ENCODE peak calls at places on chromosomes 7 and 10, in eight cellular contexts. I, Q, T, J, R, S, G and Y are unnamed samples. For H3K36me3, the result is how much of the 10 kb centered on the place peaks cover.

GRCh38 chr10:118259288-118259906 is 82.7 kb downstream of the FAM204A start:
- DNase-seq in I (peak), Q (no peak), T (no peak), J (peak), R (no peak), S (peak), G (no peak), Y (no peak)

GRCh38 chr7:4882169-4882741 is 1.3 kb downstream of the RADIL start:
- DNase-seq in I (peak), Q (no peak), T (no peak), J (peak), R (peak), S (peak), G (peak), Y (no peak)

GRCh38 chr10:72425133-72425532 is 70.4 kb upstream of the DNAJB12 start:
- DNase-seq in I (no peak), Q (no peak), T (no peak), J (no peak), R (no peak), S (no peak), G (no peak), Y (no peak)

GRCh38 chr10:96339956-96340904 is 18.6 kb downstream of the OPALIN start:
- DNase-seq in I (peak), Q (peak), T (peak), J (peak), R (no peak), S (peak), G (no peak), Y (peak)

GRCh38 chr10:121069061-121069850 is 218.1 kb downstream of the WDR11 start:
- DNase-seq in I (no peak), Q (no peak), T (no peak), J (no peak), R (no peak), S (no peak), G (no peak), Y (peak)

GRCh38 chr7:105246195-105247078 is 142.3 kb downstream of the SRPK2 start:
- DNase-seq in I (no peak), Q (no peak), T (no peak), J (no peak), R (no peak), S (no peak), G (no peak), Y (no peak)

GRCh38 chr10:1401056-1401965 is 336.0 kb downstream of the ADARB2 start:
- DNase-seq in I (no peak), Q (no peak), T (no peak), J (peak), R (no peak), S (no peak), G (peak), Y (no peak)

GRCh38 chr7:1948887-1949680 is 279.0 kb downstream of the ELFN1 start:
- DNase-seq in I (no peak), Q (no peak), T (no peak), J (no peak), R (no peak), S (no peak), G (no peak), Y (no peak)

GRCh38 chr7:140719711-140720110 is 23.2 kb downstream of the NDUFB2 start:
- DNase-seq in I (peak), Q (no peak), T (no peak), J (no peak), R (no peak), S (peak), G (no peak), Y (no peak)

GRCh38 chr7:100865372-100865911 is 1.7 kb upstream of the TRIP6 start:
- DNase-seq in I (peak), Q (no peak), T (no peak), J (no peak), R (no peak), S (peak), G (no peak), Y (no peak)

GRCh38 chr10:15626937-15627336 is 92.8 kb downstream of the ITGA8 start:
- DNase-seq in I (no peak), Q (no peak), T (no peak), J (no peak), R (no peak), S (no peak), G (no peak), Y (no peak)

GRCh38 chr10:58969578-58969977 is 206.9 kb upstream of the PHYHIPL start:
- DNase-seq in I (peak), Q (no peak), T (no peak), J (no peak), R (no peak), S (no peak), G (no peak), Y (no peak)

GRCh38 chr7:158388072-158388471 is 199.6 kb downstream of the PTPRN2 start:
- DNase-seq in I (no peak), Q (no peak), T (no peak), J (no peak), R (no peak), S (no peak), G (no peak), Y (no peak)

GRCh38 chr10:104819731-104820130 is 178.6 kb downstream of the SORCS3 start:
- DNase-seq in I (no peak), Q (no peak), T (no peak), J (no peak), R (no peak), S (no peak), G (no peak), Y (no peak)

GRCh38 chr7:151847681-151848081 is 29.2 kb downstream of the PRKAG2 start:
- DNase-seq in I (peak), Q (no peak), T (no peak), J (no peak), R (no peak), S (no peak), G (no peak), Y (no peak)

GRCh38 chr7:127578036-127578684 is 7.2 kb downstream of the GCC1 start:
- DNase-seq in I (peak), Q (no peak), T (no peak), J (no peak), R (no peak), S (peak), G (no peak), Y (no peak)

GRCh38 chr10:114541081-114541833 is 116.8 kb downstream of the ABLIM1 start:
- DNase-seq in I (peak), Q (no peak), T (peak), J (peak), R (peak), S (peak), G (peak), Y (no peak)

GRCh38 chr7:1678571-1679325 is 8.7 kb downstream of the ELFN1 start:
- DNase-seq in I (no peak), Q (no peak), T (no peak), J (peak), R (no peak), S (no peak), G (peak), Y (no peak)

GRCh38 chr7:27774717-27775328 is 34.9 kb downstream of the TAX1BP1 start:
- DNase-seq in I (peak), Q (peak), T (no peak), J (no peak), R (no peak), S (peak), G (no peak), Y (no peak)

GRCh38 chr7:33261585-33261984 is 132.2 kb downstream of the BBS9 start:
- DNase-seq in I (peak), Q (no peak), T (no peak), J (no peak), R (no peak), S (peak), G (no peak), Y (no peak)

GRCh38 chr10:114932945-114933344 is 5.0 kb upstream of the TRUB1 start:
- DNase-seq in I (no peak), Q (no peak), T (no peak), J (no peak), R (no peak), S (no peak), G (no peak), Y (no peak)

GRCh38 chr7:114419441-114420107 is 5.0 kb downstream of the FOXP2 start:
- DNase-seq in I (peak), Q (no peak), T (no peak), J (no peak), R (no peak), S (peak), G (no peak), Y (no peak)

GRCh38 chr10:50422259-50422658 is 170.9 kb upstream of the ASAH2 start:
- DNase-seq in I (no peak), Q (no peak), T (no peak), J (no peak), R (no peak), S (peak), G (no peak), Y (no peak)

GRCh38 chr10:74114041-74114448 is 36.6 kb downstream of the AP3M1 start:
- DNase-seq in I (peak), Q (no peak), T (no peak), J (no peak), R (no peak), S (no peak), G (no peak), Y (no peak)

GRCh38 chr10:30447125-30447799 is 13.3 kb downstream of the MAP3K8 start:
- DNase-seq in I (peak), Q (no peak), T (no peak), J (no peak), R (no peak), S (peak), G (no peak), Y (no peak)

GRCh38 chr10:9301148-9301547 is 1246.7 kb downstream of the GATA3 start:
- DNase-seq in I (peak), Q (no peak), T (no peak), J (no peak), R (no peak), S (no peak), G (no peak), Y (no peak)

GRCh38 chr10:108598831-108599230 is 1324.5 kb downstream of the XPNPEP1 start:
- DNase-seq in I (peak), Q (no peak), T (no peak), J (no peak), R (no peak), S (no peak), G (no peak), Y (no peak)

GRCh38 chr7:19117081-19117869 is at the start of gene TWIST1:
- DNase-seq in I (peak), Q (no peak), T (no peak), J (no peak), R (no peak), S (peak), G (peak), Y (peak)

GRCh38 chr7:22411977-22412693 is 55.2 kb upstream of the RAPGEF5 start:
- DNase-seq in I (no peak), Q (no peak), T (no peak), J (no peak), R (no peak), S (no peak), G (no peak), Y (no peak)

GRCh38 chr7:41819645-41820044 is 116.8 kb upstream of the INHBA start:
- DNase-seq in I (no peak), Q (no peak), T (no peak), J (no peak), R (no peak), S (no peak), G (no peak), Y (no peak)

GRCh38 chr7:92809397-92810241 is 26.8 kb downstream of the CDK6 start:
- DNase-seq in I (peak), Q (peak), T (peak), J (peak), R (peak), S (peak), G (peak), Y (peak)

GRCh38 chr7:69277361-69277760 is 320.9 kb upstream of the AUTS2 start:
- DNase-seq in I (no peak), Q (no peak), T (no peak), J (no peak), R (no peak), S (no peak), G (no peak), Y (no peak)

GRCh38 chr10:91564508-91564907 is 68.4 kb downstream of the PPP1R3C start:
- DNase-seq in I (no peak), Q (no peak), T (no peak), J (no peak), R (no peak), S (no peak), G (no peak), Y (no peak)

GRCh38 chr10:119219747-119220320 is 12.5 kb downstream of the GRK5 start:
- DNase-seq in I (peak), Q (no peak), T (no peak), J (no peak), R (no peak), S (no peak), G (no peak), Y (no peak)

DNA sequence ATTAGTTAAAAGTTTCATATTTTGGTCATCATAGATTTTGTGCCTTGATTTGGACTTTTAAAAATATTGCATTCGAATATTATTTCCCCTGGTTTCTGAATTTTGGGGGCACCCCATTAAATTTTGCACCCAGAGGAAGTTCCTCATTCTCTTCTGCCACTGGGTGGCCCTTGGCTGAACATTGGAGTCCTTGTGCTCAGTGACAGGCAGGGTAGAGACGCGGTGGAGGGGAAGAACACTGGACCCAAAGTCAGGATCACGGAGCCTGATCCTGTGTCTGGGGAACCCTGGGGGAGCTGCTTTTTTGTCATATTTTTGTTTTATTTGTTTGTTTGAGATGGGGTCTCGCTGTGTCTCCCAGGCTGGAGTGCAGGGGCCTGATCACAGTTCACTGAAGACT is 74.7 kb downstream of the MKI67 start:
- DNase-seq in I (no peak), Q (no peak), T (no peak), J (no peak), R (no peak), S (no peak), G (no peak), Y (no peak)
- H3K36me3 ChIP-seq in I (under half), Q (under half), T (under half), J (under half), R (under half), S (under half), G (under half), Y (under half)

GRCh38 chr10:47301833-47302232 is 1.8 kb downstream of the GDF10 start:
- DNase-seq in I (no peak), Q (no peak), T (no peak), J (no peak), R (no peak), S (no peak), G (no peak), Y (no peak)

GRCh38 chr10:47305566-47305965 is 5.6 kb downstream of the GDF10 start:
- DNase-seq in I (no peak), Q (no peak), T (no peak), J (no peak), R (no peak), S (no peak), G (no peak), Y (no peak)

GRCh38 chr10:47303105-47303504 is 3.1 kb downstream of the GDF10 start:
- DNase-seq in I (no peak), Q (no peak), T (no peak), J (no peak), R (no peak), S (no peak), G (no peak), Y (no peak)

GRCh38 chr10:47306429-47307210 is 6.6 kb downstream of the GDF10 start:
- DNase-seq in I (no peak), Q (no peak), T (no peak), J (no peak), R (no peak), S (no peak), G (no peak), Y (no peak)

DNA sequence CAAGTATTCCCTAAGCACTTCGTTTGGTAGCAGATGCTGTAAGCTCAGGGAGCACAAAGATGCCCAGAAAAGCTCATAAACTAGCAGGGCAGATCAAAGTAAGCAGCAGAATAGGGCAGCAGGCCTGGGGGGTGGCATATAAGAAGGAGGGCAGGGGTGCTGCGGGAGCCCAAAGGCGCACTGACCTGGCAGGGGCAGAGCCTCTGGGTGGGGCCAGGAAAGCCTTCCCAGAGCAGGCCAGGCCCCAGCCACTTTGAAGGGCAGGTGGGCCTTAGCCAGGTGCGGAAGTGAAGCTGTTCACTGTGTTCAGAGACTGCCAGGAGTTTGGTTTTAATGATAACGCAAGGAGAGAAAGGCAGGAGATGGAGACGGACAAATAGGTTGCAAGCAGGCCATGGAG is 3.9 kb downstream of the GDF10 start:
- DNase-seq in I (no peak), Q (no peak), T (no peak), J (no peak), R (no peak), S (no peak), G (no peak), Y (no peak)
- H3K36me3 ChIP-seq in I (under half), Q (under half), T (under half), J (under half), R (under half), S (under half), G (under half), Y (under half)

DNA sequence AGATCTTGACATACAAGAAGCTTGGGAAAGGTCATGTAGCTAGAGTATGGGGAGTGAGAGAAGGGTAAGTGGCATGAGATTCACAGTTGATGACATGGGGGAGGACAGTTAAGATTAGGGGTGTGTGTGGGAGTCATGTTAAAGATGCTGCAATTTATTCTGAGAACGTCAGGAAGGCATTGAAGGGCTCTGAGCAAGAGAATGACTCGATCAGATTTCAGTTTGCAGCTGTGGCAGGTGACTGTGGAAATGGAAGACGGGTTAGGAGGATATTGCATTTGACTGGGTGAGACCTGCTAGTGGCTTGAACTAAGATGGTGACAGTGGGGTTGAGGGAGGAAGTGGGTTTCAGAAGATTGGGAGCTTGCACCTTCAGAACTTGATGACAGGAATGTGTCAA is 5.6 kb downstream of the CDC123 start:
- DNase-seq in I (peak), Q (no peak), T (no peak), J (no peak), R (no peak), S (no peak), G (no peak), Y (no peak)
- H3K36me3 ChIP-seq in I (under half), Q (under half), T (under half), J (half or more), R (under half), S (under half), G (under half), Y (under half)

GRCh38 chr10:125000366-125001312 is 58.7 kb downstream of the ZRANB1 start:
- DNase-seq in I (peak), Q (no peak), T (no peak), J (peak), R (no peak), S (peak), G (peak), Y (no peak)
- H3K36me3 ChIP-seq in I (under half), Q (under half), T (under half), J (half or more), R (under half), S (half or more), G (under half), Y (under half)

DNA sequence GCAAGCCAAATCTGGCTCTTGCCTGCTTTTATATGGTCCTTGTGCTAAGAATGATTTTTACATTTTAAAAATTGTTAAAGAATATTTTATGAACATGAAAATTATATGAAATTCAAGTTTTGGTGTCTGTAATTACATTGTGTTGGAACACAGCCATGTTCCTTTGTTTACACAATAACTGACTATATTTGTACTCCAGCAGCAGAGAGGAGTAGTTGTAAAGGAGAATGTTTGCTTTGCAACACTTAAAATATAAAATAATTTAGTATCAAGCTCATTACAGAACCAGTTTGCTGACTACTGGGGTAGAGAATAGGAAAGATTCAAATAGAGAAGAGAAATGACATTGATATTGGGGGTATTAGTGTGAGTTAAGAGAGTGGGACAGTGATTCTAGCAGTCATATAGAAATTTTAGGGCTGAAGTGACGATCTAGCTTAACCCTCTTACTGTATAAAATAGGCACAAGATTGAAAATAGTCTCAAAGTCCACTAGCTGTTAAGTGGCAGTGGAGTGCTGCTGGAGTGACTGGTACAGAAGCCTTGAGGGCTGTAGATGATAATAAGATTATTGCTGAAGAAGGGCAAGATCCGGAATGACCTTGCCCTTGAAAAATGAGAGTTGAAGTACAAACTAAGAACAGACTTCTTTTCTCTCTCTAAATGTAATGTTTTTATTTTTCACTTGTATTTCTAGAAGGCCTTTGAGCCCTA is 28.2 kb downstream of the SGPL1 start:
- DNase-seq in I (no peak), Q (no peak), T (no peak), J (no peak), R (no peak), S (no peak), G (no peak), Y (no peak)
- H3K36me3 ChIP-seq in I (under half), Q (under half), T (under half), J (under half), R (under half), S (under half), G (under half), Y (under half)

GRCh38 chr7:104137511-104137910 is 70.3 kb downstream of the ORC5 start:
- DNase-seq in I (no peak), Q (no peak), T (no peak), J (no peak), R (no peak), S (no peak), G (no peak), Y (no peak)
- H3K36me3 ChIP-seq in I (under half), Q (under half), T (under half), J (half or more), R (under half), S (under half), G (under half), Y (under half)

GRCh38 chr10:43106256-43107091 is 29.6 kb downstream of the RET start:
- DNase-seq in I (no peak), Q (no peak), T (no peak), J (no peak), R (no peak), S (no peak), G (no peak), Y (no peak)
- H3K36me3 ChIP-seq in I (under half), Q (under half), T (under half), J (under half), R (under half), S (under half), G (under half), Y (under half)

GRCh38 chr10:101784558-101784957 is 1.3 kb upstream of the NPM3 start:
- DNase-seq in I (no peak), Q (no peak), T (no peak), J (no peak), R (no peak), S (no peak), G (no peak), Y (no peak)
- H3K36me3 ChIP-seq in I (under half), Q (under half), T (under half), J (half or more), R (under half), S (under half), G (half or more), Y (under half)

DNA sequence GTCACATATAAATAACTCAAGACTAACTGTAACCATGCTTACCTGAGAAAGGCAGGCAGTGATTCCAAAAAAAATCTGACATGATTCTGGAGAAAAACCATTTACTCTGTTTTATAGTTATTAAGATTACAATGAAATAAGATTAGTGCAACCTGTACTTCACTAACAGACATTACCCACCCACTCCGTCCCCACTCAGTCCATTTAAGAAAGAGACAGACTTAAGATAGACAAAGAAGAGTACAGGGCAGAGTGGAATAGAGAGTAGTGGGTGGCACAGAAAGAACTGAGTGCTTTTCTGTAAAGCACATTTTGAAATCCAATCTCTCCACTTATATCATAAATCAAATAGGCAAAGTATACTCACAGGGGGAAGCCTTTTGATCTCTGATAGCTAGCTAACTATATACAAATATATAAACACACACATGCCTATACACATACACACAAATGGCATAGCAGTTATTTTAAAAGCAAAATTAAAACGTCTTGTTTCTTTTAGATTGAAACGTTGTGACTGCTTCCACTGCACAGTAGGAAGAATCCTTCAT is 11.9 kb downstream of the PAXIP1 start:
- DNase-seq in I (no peak), Q (no peak), T (no peak), J (no peak), R (no peak), S (no peak), G (no peak), Y (no peak)
- H3K36me3 ChIP-seq in I (under half), Q (under half), T (under half), J (under half), R (under half), S (under half), G (under half), Y (under half)